ENCODE peak calls at places on chromosomes 7 and 10, in four cellular contexts. One of them, this sample, is unnamed.

GRCh38 chr7:143882611-143883078 is 19.3 kb downstream of the TCAF1 start:
- DNase-seq in A549: no peak
- DNase-seq in suprapubic skin: peak; percentile 79
- DNase-seq in GM12878: no peak
- DNase-seq in this sample: peak; percentile 82

GRCh38 chr10:31619410-31620095 is 300.5 kb downstream of the ZEB1 start:
- DNase-seq in A549: no peak
- DNase-seq in suprapubic skin: no peak
- DNase-seq in GM12878: no peak
- DNase-seq in this sample: no peak

GRCh38 chr10:97709746-97710078 is 3.8 kb upstream of the MARVELD1 start:
- DNase-seq in A549: no peak
- DNase-seq in suprapubic skin: no peak
- DNase-seq in GM12878: no peak
- DNase-seq in this sample: no peak

GRCh38 chr7:38584443-38585210 is 46.5 kb downstream of the AMPH start:
- DNase-seq in A549: no peak
- DNase-seq in suprapubic skin: no peak
- DNase-seq in GM12878: no peak
- DNase-seq in this sample: no peak

GRCh38 chr10:124403548-124403947 is 15.2 kb downstream of the OAT start:
- DNase-seq in A549: peak; percentile 86
- DNase-seq in suprapubic skin: peak; percentile 21
- DNase-seq in GM12878: peak; percentile 45
- DNase-seq in this sample: no peak

GRCh38 chr7:12943781-12944180 is 256.3 kb downstream of the ARL4A start:
- DNase-seq in A549: no peak
- DNase-seq in suprapubic skin: no peak
- DNase-seq in GM12878: no peak
- DNase-seq in this sample: no peak

GRCh38 chr7:35729061-35729783 is 34.3 kb upstream of the HERPUD2 start:
- DNase-seq in A549: no peak
- DNase-seq in suprapubic skin: no peak
- DNase-seq in GM12878: peak; percentile 96
- DNase-seq in this sample: no peak

GRCh38 chr10:16986406-16987128 is 143.0 kb downstream of the CUBN start:
- DNase-seq in A549: no peak
- DNase-seq in suprapubic skin: no peak
- DNase-seq in GM12878: no peak
- DNase-seq in this sample: no peak

GRCh38 chr7:142612264-142612881 is 136.9 kb upstream of the PRSS1 start:
- DNase-seq in A549: no peak
- DNase-seq in suprapubic skin: no peak
- DNase-seq in GM12878: no peak
- DNase-seq in this sample: no peak

GRCh38 chr10:69179089-69179742 is 818 bp upstream of the SUPV3L1 start:
- DNase-seq in A549: no peak
- DNase-seq in suprapubic skin: no peak
- DNase-seq in GM12878: no peak
- DNase-seq in this sample: peak; percentile 41

GRCh38 chr7:30974605-30975256 is 11.0 kb downstream of the GHRHR start:
- DNase-seq in A549: peak; percentile 72
- DNase-seq in suprapubic skin: no peak
- DNase-seq in GM12878: peak; percentile 60
- DNase-seq in this sample: peak; percentile 40

GRCh38 chr10:132319853-132320669 is 11.9 kb upstream of the LRRC27 start:
- DNase-seq in A549: peak; percentile 92
- DNase-seq in suprapubic skin: peak; percentile 65
- DNase-seq in GM12878: peak; percentile 66
- DNase-seq in this sample: peak; percentile 27

GRCh38 chr7:89064831-89065230 is 269.3 kb upstream of the TEX47 start:
- DNase-seq in A549: no peak
- DNase-seq in suprapubic skin: no peak
- DNase-seq in GM12878: no peak
- DNase-seq in this sample: no peak

GRCh38 chr10:116910924-116911323 is 61.6 kb downstream of the ENO4 start:
- DNase-seq in A549: no peak
- DNase-seq in suprapubic skin: no peak
- DNase-seq in GM12878: no peak
- DNase-seq in this sample: no peak

GRCh38 chr10:90674927-90675326 is 182.9 kb downstream of the HTR7 start:
- DNase-seq in A549: no peak
- DNase-seq in suprapubic skin: no peak
- DNase-seq in GM12878: no peak
- DNase-seq in this sample: no peak

GRCh38 chr7:65840446-65840845 is 32.4 kb upstream of the VKORC1L1 start:
- DNase-seq in A549: no peak
- DNase-seq in suprapubic skin: no peak
- DNase-seq in GM12878: peak; percentile 39
- DNase-seq in this sample: no peak

GRCh38 chr7:155195939-155196523 is 101.6 kb upstream of the INSIG1 start:
- DNase-seq in A549: no peak
- DNase-seq in suprapubic skin: no peak
- DNase-seq in GM12878: no peak
- DNase-seq in this sample: no peak

GRCh38 chr10:7701158-7701742 is 1.9 kb upstream of the ITIH2 start:
- DNase-seq in A549: no peak
- DNase-seq in suprapubic skin: no peak
- DNase-seq in GM12878: no peak
- DNase-seq in this sample: no peak

GRCh38 chr10:7697304-7697822 is 5.8 kb upstream of the ITIH2 start:
- DNase-seq in A549: no peak
- DNase-seq in suprapubic skin: no peak
- DNase-seq in GM12878: no peak
- DNase-seq in this sample: no peak

GRCh38 chr10:7702288-7702812 is 766 bp upstream of the ITIH2 start:
- DNase-seq in A549: no peak
- DNase-seq in suprapubic skin: no peak
- DNase-seq in GM12878: no peak
- DNase-seq in this sample: no peak

GRCh38 chr10:7700577-7701125 is 2.5 kb upstream of the ITIH2 start:
- DNase-seq in A549: peak; percentile 76
- DNase-seq in suprapubic skin: no peak
- DNase-seq in GM12878: no peak
- DNase-seq in this sample: no peak

DNA sequence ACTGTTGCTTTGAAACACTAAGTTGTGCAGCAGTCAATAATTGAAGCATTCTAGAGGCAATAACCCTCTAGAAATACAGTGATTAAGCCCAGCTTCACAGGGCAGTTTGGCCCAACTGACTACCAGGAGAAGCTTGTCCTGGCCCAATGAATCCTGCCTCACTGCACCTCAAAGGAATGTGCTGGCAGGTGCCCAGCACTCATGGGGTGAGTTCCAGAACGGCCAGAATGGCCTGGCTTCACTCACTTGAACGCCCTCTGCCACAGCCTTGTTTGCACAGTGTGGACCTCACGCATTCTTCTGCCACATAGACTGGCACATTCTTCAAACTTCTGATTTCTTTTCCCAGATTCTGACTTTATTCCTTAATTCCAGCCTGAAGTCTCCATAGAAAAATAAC is 6.6 kb upstream of the ITIH2 start:
- DNase-seq in A549: peak; percentile 35
- DNase-seq in suprapubic skin: no peak
- DNase-seq in GM12878: no peak
- DNase-seq in this sample: no peak
- H3K27ac ChIP-seq in A549: no peak overlapping the region
- H3K27ac ChIP-seq in suprapubic skin: no peak overlapping the region
- H3K27ac ChIP-seq in GM12878: no peak overlapping the region
- H3K27ac ChIP-seq in this sample: no peak overlapping the region

DNA sequence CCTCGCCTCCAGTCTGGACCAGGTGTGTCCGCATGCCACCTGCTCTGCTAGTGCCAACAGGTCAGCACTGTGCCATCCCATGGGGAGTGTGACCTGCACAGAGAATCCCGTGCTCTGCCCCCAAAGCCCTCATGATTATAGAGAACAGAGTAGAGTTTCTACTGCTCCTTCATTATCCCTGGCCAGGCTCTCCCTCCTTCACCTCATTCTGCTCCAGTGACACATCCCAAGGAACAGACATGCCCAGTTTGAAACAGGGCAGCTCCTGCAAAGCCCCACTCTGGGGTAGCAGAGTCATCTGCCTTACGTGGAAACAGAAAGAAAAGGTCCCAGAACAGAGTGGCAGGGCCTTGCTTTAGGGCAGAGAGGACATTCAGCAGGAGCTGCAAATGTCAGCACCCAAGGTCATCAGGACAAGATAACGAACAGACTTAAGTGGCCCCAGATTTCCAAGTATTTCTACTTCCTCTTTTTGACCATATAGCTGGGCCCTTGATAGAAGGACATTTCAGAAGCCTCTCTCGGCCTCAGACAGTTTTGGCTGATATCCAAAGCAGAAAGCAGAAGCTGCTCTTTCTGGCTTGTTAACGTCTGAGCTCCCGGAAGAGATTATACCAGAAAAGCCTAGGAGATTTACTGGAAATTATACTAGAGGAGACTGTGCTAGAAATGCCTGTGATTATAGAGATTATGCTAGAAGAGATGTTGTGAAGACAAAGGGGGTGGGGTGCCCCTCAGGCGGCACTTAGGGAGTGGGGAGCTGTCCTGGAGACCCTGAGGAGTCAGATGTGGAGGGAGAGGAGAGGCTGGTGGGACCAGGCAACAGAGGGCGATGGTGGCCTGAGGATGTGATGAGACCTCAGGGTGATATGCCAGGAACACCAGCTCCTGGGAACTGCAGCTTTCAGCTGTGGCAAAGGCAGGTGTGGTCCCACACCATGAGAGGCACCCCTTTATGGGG is 12.6 kb downstream of the TMEM176B start:
- DNase-seq in A549: no peak
- DNase-seq in suprapubic skin: no peak
- DNase-seq in GM12878: peak; percentile 30
- DNase-seq in this sample: no peak
- TF ChIP-seq EP300 in A549: no peak
- TF ChIP-seq EP300 in suprapubic skin: no peak
- TF ChIP-seq EP300 in GM12878: no peak
- TF ChIP-seq EP300 in this sample: no peak

DNA sequence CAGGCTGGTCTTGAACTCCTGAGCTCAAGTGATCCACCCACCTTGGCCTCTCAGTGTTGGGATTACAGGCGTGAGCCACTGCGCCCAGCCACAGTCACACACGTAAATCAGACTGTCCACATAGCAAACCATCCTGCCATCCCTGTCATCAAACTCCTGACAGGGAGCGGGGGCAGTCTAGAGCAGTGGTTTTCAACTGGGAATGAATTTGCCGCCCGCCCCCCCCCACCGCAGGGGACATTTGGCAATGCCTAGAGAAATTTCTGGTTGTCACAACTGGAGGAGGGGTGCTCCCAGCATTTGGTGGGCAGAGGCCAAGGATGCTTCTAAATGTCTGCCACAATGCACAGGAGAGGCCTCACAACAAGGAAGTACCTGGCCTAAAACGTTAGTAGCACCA is 24.1 kb downstream of the CAMK2G start:
- DNase-seq in A549: no peak
- DNase-seq in suprapubic skin: no peak
- DNase-seq in GM12878: no peak
- DNase-seq in this sample: no peak
- H3K27ac ChIP-seq in A549: no peak overlapping the region
- H3K27ac ChIP-seq in suprapubic skin: peak overlapping the region; percentile 39
- H3K27ac ChIP-seq in GM12878: no peak overlapping the region
- H3K27ac ChIP-seq in this sample: peak overlapping the region; percentile 43

GRCh38 chr10:109698888-109699685 is 224.2 kb downstream of the XPNPEP1 start:
- DNase-seq in A549: no peak
- DNase-seq in suprapubic skin: no peak
- DNase-seq in GM12878: no peak
- DNase-seq in this sample: no peak
- TF ChIP-seq EP300 in A549: no peak
- TF ChIP-seq EP300 in suprapubic skin: no peak
- TF ChIP-seq EP300 in GM12878: no peak
- TF ChIP-seq EP300 in this sample: no peak

GRCh38 chr10:79982486-79982800 is 33.5 kb upstream of the SFTPD start:
- DNase-seq in A549: no peak
- DNase-seq in suprapubic skin: no peak
- DNase-seq in GM12878: no peak
- DNase-seq in this sample: no peak
- H3K27ac ChIP-seq in A549: peak overlapping the region; percentile 90
- H3K27ac ChIP-seq in suprapubic skin: peak overlapping the region; percentile 89
- H3K27ac ChIP-seq in GM12878: no peak overlapping the region
- H3K27ac ChIP-seq in this sample: no peak overlapping the region

GRCh38 chr10:110775406-110775805 is 96.3 kb upstream of the PDCD4 start:
- DNase-seq in A549: no peak
- DNase-seq in suprapubic skin: no peak
- DNase-seq in GM12878: no peak
- DNase-seq in this sample: no peak

GRCh38 chr10:110773693-110774068 is 98.0 kb upstream of the PDCD4 start:
- DNase-seq in A549: no peak
- DNase-seq in suprapubic skin: no peak
- DNase-seq in GM12878: no peak
- DNase-seq in this sample: no peak

GRCh38 chr10:110777017-110777416 is 94.7 kb upstream of the PDCD4 start:
- DNase-seq in A549: no peak
- DNase-seq in suprapubic skin: no peak
- DNase-seq in GM12878: no peak
- DNase-seq in this sample: no peak

GRCh38 chr10:110774069-110775021 is 97.4 kb upstream of the PDCD4 start:
- DNase-seq in A549: peak; percentile 52
- DNase-seq in suprapubic skin: no peak
- DNase-seq in GM12878: peak; percentile 99
- DNase-seq in this sample: no peak

DNA sequence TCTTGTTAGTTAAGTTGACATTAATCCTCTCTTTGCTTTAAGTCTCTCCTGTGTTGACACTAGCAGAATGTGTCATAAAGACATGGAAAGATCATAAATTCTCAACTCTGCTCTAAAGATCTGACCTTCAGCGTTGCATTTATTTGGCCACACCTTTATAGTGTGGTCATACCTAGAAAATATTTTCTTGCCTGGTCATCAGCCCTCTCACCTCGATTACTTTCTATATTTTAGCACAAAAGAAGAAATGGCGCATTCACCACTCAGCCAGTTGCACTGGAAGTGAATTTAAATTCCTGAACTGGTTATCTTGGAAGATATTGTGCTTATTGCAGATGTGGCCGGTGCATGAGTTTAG is 96.7 kb upstream of the PDCD4 start:
- DNase-seq in A549: peak; percentile 40
- DNase-seq in suprapubic skin: no peak
- DNase-seq in GM12878: no peak
- DNase-seq in this sample: no peak
- TF ChIP-seq EP300 in A549: no peak
- TF ChIP-seq EP300 in suprapubic skin: no peak
- TF ChIP-seq EP300 in GM12878: no peak
- TF ChIP-seq EP300 in this sample: no peak